ENCODE peak calls at places on chromosome 6, in six cellular contexts. Q, U, E, I, L and O are unnamed samples.

GRCh38 chr6:69866351-69867074 is at the start of gene COL19A1:
- DNase-seq in I (peak), E (no peak), U (peak), L (peak), Q (peak), O (peak)

GRCh38 chr6:158017621-158018369 is 36.1 kb downstream of the SYNJ2 start:
- DNase-seq in L (no peak), Q (no peak), U (no peak), E (no peak), I (no peak), O (no peak)

GRCh38 chr6:17311595-17312311 is 30.6 kb downstream of the RBM24 start:
- DNase-seq in E (peak), I (peak), L (peak), U (no peak), Q (no peak), O (no peak)

GRCh38 chr6:43335469-43335868 is 26.8 kb upstream of the CRIP3 start:
- DNase-seq in Q (no peak), I (no peak), U (no peak), E (no peak), L (no peak), O (no peak)

GRCh38 chr6:19986691-19987438 is 149.7 kb downstream of the ID4 start:
- DNase-seq in I (no peak), L (no peak), U (no peak), Q (no peak), E (no peak), O (no peak)

GRCh38 chr6:133817460-133818047 is 71.4 kb upstream of the TCF21 start:
- DNase-seq in I (no peak), L (peak), U (no peak), E (no peak), Q (peak), O (peak)

GRCh38 chr6:80460396-80460912 is 354.0 kb downstream of the BCKDHB start:
- DNase-seq in E (peak), L (no peak), U (no peak), I (no peak), Q (no peak), O (no peak)

GRCh38 chr6:62367601-62368000 is 81.6 kb upstream of the KHDRBS2 start:
- DNase-seq in L (no peak), Q (no peak), U (no peak), E (no peak), I (no peak), O (no peak)

GRCh38 chr6:99822741-99823512 is 171.1 kb downstream of the MCHR2 start:
- DNase-seq in Q (no peak), I (peak), L (peak), U (peak), E (peak), O (no peak)

DNA sequence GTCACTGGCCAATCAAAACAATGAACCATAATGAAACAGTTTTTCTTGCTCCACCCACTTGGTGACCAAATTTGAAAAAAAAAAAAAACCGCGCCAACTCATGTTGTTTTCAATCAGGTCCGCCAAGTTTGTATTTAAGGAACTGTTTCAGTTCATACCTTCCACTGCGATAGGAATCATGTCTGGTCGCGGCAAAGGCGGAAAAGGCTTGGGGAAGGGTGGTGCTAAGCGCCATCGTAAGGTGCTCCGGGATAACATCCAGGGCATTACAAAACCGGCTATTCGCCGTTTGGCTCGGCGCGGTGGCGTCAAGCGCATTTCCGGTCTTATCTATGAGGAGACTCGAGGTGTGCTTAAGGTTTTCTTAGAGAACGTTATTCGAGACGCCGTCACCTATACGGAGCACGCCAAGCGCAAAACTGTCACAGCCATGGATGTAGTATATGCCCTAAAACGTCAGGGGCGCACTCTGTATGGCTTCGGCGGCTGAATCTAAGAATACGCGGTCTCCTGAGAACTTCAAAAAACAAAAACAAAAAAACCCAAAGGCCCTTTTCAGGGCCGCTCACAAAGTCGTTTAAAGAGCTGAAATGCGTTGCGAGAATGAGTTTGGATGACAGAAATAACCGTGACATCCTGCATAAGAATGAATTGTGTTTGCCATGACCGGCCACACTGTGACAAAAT is 16.7 kb downstream of the HFE start:
- DNase-seq in E (peak), U (peak), I (peak), Q (peak), L (peak), O (peak)
- H2BK5ac ChIP-seq in E (peak), U (no peak), I (no peak), Q (peak), L (peak), O (no peak)

DNA sequence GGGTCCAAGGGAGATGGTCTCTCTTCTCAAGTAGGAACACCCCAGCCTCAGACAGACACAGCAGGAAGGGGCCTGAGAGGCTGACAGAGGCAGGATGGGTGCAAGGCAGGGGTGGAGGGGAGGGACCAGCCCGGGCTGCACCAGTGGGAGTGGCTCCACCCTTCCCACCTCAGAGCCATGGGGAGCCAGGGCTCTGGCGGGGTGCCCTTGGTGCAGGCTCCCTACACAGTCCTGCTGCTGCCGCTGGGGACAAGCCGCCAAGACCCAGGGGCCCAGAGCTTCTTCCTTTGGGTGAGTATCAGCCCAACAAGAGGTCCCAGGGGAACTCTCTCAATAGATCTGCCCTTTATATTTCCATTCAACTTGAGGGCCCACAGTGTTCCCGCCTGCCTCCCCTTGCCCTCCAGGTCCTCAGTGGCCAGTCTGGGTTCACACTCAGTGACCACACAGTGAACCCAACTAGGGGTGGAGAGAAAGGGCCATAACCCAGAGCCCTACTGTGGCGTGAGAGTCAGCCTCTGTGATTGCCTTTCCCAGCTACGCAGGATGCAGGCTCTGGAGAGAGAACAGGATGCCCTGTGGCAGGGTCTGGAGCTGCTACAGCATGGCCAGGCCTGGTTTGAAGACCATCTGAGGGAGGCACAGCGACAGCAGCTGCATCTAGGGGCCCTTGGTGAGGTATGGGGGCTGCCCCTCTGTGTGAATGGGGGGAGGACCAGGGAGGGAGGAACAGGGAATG is 591 bp downstream of the SAPCD1 start:
- DNase-seq in I (no peak), U (no peak), E (no peak), Q (no peak), L (no peak), O (no peak)
- H2AK5ac ChIP-seq in I (peak), U (peak), E (peak), Q (no peak), L (no peak), O (no peak)

GRCh38 chr6:29941476-29941875 is 856 bp upstream of the HLA-A start:
- DNase-seq in Q (no peak), E (peak), L (no peak), I (peak), U (no peak), O (no peak)

GRCh38 chr6:29941916-29942274 is 437 bp upstream of the HLA-A start:
- DNase-seq in Q (no peak), I (no peak), E (no peak), U (no peak), L (no peak), O (no peak)

GRCh38 chr6:29943053-29943966 is 978 bp downstream of the HLA-A start:
- DNase-seq in L (no peak), I (peak), E (no peak), Q (no peak), U (no peak), O (no peak)

GRCh38 chr6:29941006-29941405 is 1.3 kb upstream of the HLA-A start:
- DNase-seq in I (peak), E (no peak), U (no peak), Q (no peak), L (no peak), O (no peak)

DNA sequence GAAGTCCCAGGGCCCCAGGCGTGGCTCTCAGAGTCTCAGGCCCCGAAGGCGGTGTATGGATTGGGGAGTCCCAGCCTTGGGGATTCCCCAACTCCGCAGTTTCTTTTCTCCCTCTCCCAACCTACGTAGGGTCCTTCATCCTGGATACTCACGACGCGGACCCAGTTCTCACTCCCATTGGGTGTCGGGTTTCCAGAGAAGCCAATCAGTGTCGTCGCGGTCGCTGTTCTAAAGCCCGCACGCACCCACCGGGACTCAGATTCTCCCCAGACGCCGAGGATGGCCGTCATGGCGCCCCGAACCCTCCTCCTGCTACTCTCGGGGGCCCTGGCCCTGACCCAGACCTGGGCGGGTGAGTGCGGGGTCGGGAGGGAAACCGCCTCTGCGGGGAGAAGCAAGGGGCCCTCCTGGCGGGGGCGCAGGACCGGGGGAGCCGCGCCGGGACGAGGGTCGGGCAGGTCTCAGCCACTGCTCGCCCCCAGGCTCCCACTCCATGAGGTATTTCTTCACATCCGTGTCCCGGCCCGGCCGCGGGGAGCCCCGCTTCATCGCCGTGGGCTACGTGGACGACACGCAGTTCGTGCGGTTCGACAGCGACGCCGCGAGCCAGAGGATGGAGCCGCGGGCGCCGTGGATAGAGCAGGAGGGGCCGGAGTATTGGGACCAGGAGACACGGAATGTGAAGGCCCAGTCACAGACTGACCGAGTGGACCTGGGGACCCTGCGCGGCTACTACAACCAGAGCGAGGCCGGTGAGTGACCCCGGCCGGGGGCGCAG is at the start of gene HLA-A:
- DNase-seq in Q (peak), U (peak), E (peak), L (peak), I (peak), O (peak)
- H2BK5ac ChIP-seq in Q (no peak), U (no peak), E (peak), L (no peak), I (no peak), O (no peak)

DNA sequence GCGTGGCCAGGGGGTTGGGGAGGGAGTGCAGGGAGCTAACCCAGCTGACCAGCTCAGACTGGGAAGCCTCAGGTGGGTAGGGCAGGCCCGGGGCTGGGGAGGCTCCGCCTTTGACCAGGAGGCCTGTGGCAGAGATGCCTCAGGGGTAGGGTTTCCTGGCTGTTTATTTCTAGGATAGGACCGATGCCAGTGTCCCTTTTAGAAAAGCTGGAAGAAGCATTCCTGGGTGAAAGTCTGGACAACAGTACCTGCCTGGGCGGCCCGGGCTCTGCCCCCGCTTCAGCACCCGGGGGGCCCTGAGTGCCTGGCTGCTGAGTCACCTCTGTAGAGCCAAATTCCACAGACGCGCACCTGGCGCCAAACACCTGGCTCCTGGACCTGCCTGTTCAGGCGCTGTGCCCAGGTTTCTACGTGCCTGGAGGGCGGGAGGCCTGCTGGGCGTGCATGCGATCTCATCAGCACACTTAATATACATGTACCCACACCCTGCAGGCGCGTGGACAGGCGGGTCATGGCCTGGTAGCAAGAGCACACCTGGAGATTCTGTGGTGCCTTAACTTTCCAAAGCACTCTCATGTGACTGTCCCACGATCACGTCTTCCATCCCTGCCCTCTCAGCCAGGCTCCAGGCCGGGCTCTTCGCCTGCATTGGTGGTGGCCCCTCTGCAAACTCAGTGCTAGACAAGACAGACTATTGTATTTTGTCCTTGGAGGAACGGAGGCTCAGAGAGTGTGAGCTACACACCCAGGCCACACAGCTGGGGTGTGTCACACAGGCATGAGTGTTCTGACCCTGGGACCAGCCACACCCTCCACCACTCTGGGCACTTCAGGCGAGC is 264.4 kb downstream of the DLL1 start:
- DNase-seq in E (no peak), I (no peak), Q (no peak), L (no peak), U (no peak), O (peak)
- H2AK5ac ChIP-seq in E (no peak), I (no peak), Q (no peak), L (no peak), U (peak), O (no peak)

GRCh38 chr6:11322252-11322885 is 89.9 kb upstream of the NEDD9 start:
- DNase-seq in E (no peak), Q (no peak), U (no peak), I (no peak), L (no peak), O (no peak)

GRCh38 chr6:11320914-11321549 is 88.6 kb upstream of the NEDD9 start:
- DNase-seq in E (no peak), U (no peak), L (no peak), Q (no peak), I (no peak), O (no peak)

GRCh38 chr6:11317885-11318771 is 85.7 kb upstream of the NEDD9 start:
- DNase-seq in U (no peak), I (peak), L (peak), E (peak), Q (no peak), O (no peak)

GRCh38 chr6:11315743-11316437 is 83.4 kb upstream of the NEDD9 start:
- DNase-seq in E (peak), L (no peak), U (no peak), I (peak), Q (no peak), O (no peak)

DNA sequence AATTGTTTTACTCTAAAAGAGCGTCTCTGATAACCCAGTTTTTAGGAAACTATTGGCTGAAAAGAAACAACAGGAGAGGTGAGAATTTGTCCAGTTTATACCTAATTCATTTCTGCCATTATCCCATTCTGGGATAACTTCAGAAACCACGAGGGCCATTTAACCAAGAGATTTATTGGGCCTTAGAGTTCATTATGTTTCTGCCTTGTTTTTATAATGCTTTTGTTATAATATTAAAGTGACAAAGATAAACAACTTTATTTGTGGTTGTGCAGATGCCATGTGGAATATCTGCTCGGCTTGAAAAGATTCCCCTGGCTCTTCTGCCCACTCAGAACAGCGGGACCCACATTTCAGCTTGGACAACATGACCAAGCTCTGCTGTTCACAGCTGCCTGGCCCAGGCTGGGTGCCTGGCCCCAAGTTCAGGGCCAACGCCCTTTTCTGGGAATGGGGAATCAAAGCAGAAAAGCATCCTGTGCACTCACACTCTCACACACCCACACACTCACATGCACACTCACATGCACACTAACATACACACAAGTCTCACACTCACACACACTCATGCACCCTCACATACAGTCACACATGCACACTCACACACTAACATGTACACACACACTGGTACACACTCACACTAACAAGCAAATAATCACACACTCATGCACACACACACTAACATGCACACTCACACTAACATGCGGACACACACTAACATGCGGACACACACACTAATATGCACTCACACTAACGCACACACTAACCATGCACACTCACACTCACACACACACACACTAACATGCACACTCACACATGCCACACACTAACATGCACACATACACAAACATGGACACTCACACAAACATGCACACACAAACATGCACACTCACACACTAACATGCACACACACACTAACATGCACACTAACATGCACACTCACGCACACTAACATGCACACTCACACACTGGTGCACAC is 86.7 kb upstream of the NEDD9 start:
- DNase-seq in E (no peak), U (no peak), L (no peak), Q (no peak), I (peak), O (no peak)
- H2BK5ac ChIP-seq in E (peak), U (no peak), L (no peak), Q (no peak), I (no peak), O (no peak)